ENCODE peak calls at places on chromosome 19, in nine cellular contexts. C is cardiac fibroblast; L is Calu3; Z is Peyer's patch; T is lung; N is BE2C; U is B cell; O is stimulated activated CD4-positive, alpha-beta T cell treated with anti-CD3 and anti-CD28 coated beads, Interleukin-4, amount 100 ng/mL, for 1 hour; G is NCI-H2171. A is an unnamed sample.

GRCh38 chr19:6891761-6892385 is 4.5 kb downstream of the ADGRE1 start:
- DNase-seq in C (no peak), L (no peak), Z (no peak), T (no peak), N (no peak), U (no peak), O (no peak), G (no peak), A (no peak)

GRCh38 chr19:13839193-13839937 is 37.6 kb upstream of the NANOS3 start:
- DNase-seq in C (peak), L (peak), Z (peak), T (peak), N (peak), U (peak), O (peak), G (no peak), A (no peak)

GRCh38 chr19:46076951-46077814 is 36.4 kb upstream of the IGFL4 start:
- DNase-seq in C (peak), L (peak), Z (no peak), T (no peak), N (peak), U (peak), O (peak), G (peak), A (peak)

GRCh38 chr19:49908480-49909420 is 12.1 kb upstream of the IL4I1 start:
- DNase-seq in C (no peak), L (no peak), Z (no peak), T (no peak), N (no peak), U (no peak), O (no peak), G (no peak), A (no peak)

GRCh38 chr19:46999878-47000277 is 19.8 kb upstream of the NPAS1 start:
- DNase-seq in C (no peak), L (no peak), Z (no peak), T (no peak), N (no peak), U (no peak), O (no peak), G (no peak), A (no peak)

GRCh38 chr19:48239582-48240141 is 16.1 kb downstream of the CARD8 start:
- DNase-seq in C (no peak), L (no peak), Z (no peak), T (no peak), N (no peak), U (no peak), O (no peak), G (no peak), A (no peak)

GRCh38 chr19:596263-596655 is 6.6 kb downstream of the HCN2 start:
- DNase-seq in C (no peak), L (no peak), Z (no peak), T (no peak), N (no peak), U (no peak), O (no peak), G (no peak), A (no peak)

GRCh38 chr19:12244370-12244769 is 50.3 kb downstream of the ZNF44 start:
- DNase-seq in C (no peak), L (no peak), Z (no peak), T (no peak), N (no peak), U (no peak), O (no peak), G (no peak), A (no peak)

GRCh38 chr19:40266912-40267600 is 18.1 kb downstream of the AKT2 start:
- DNase-seq in C (no peak), L (no peak), Z (no peak), T (no peak), N (no peak), U (no peak), O (no peak), G (no peak), A (no peak)

GRCh38 chr19:5671600-5671999 is 8.7 kb downstream of the MICOS13 start:
- DNase-seq in C (no peak), L (no peak), Z (no peak), T (no peak), N (no peak), U (no peak), O (no peak), G (no peak), A (no peak)

GRCh38 chr19:55369651-55370304 is 485 bp downstream of the IL11 start:
- DNase-seq in C (peak), L (no peak), Z (no peak), T (no peak), N (peak), U (peak), O (peak), G (peak), A (peak)

GRCh38 chr19:38224014-38224862 is at the start of gene DPF1:
- DNase-seq in C (peak), L (peak), Z (peak), T (no peak), N (peak), U (peak), O (peak), G (peak), A (peak)

GRCh38 chr19:45470147-45471081 is 2.6 kb downstream of the FOSB start:
- DNase-seq in C (peak), L (peak), Z (no peak), T (no peak), N (no peak), U (peak), O (no peak), G (no peak), A (no peak)

GRCh38 chr19:3053780-3054179 is 8.5 kb downstream of the TLE5 start:
- DNase-seq in C (no peak), L (no peak), Z (no peak), T (no peak), N (no peak), U (no peak), O (no peak), G (no peak), A (no peak)

GRCh38 chr19:12052571-12053169 is at the start of gene ZNF878:
- DNase-seq in C (peak), L (peak), Z (peak), T (peak), N (peak), U (peak), O (peak), G (peak), A (peak)

GRCh38 chr19:58228584-58229254 is at the start of gene ZNF544:
- DNase-seq in C (peak), L (peak), Z (peak), T (peak), N (peak), U (peak), O (peak), G (peak), A (peak)